ENCODE peak calls at places on chromosome 18, in four cellular contexts. N is left ventricle myocardium inferior, A is lung, U is right atrium auricular region. H is an unnamed sample. For H3K4me1, the result is how much of the 10 kb centered on the place peaks cover.

GRCh38 chr18:67232991-67233390 is 283.5 kb downstream of the DSEL start:
- DNase-seq in N (no peak), A (no peak), U (no peak), H (no peak)

GRCh38 chr18:63823516-63824219 is 48.5 kb downstream of the SERPINB7 start:
- DNase-seq in N (peak), A (peak), U (no peak), H (no peak)

GRCh38 chr18:41745166-41746049 is 209.6 kb upstream of the PIK3C3 start:
- DNase-seq in N (peak), A (no peak), U (no peak), H (no peak)

GRCh38 chr18:78255013-78255412 is 724.6 kb upstream of the SALL3 start:
- DNase-seq in N (no peak), A (no peak), U (no peak), H (no peak)

GRCh38 chr18:75162467-75162866 is 46.5 kb downstream of the PTGR3 start:
- DNase-seq in N (no peak), A (no peak), U (no peak), H (no peak)

GRCh38 chr18:50053142-50053541 is 141.8 kb downstream of the MYO5B start:
- DNase-seq in N (no peak), A (no peak), U (no peak), H (no peak)

GRCh38 chr18:58670561-58671121 is 624 bp upstream of the MALT1 start:
- DNase-seq in N (no peak), A (no peak), U (no peak), H (no peak)

GRCh38 chr18:50009772-50010171 is 185.2 kb downstream of the MYO5B start:
- DNase-seq in N (no peak), A (peak), U (no peak), H (peak)

GRCh38 chr18:6341303-6341702 is 73.4 kb downstream of the L3MBTL4 start:
- DNase-seq in N (no peak), A (no peak), U (no peak), H (no peak)

GRCh38 chr18:54608008-54608642 is 17.1 kb downstream of the DYNAP start:
- DNase-seq in N (no peak), A (no peak), U (no peak), H (no peak)

GRCh38 chr18:56903686-56904085 is 243.2 kb upstream of the BOD1L2 start:
- DNase-seq in N (no peak), A (no peak), U (no peak), H (no peak)

GRCh38 chr18:64972545-64972944 is 778.3 kb upstream of the CDH7 start:
- DNase-seq in N (no peak), A (no peak), U (no peak), H (no peak)

GRCh38 chr18:68660355-68661183 is 54.3 kb downstream of the TMX3 start:
- DNase-seq in N (no peak), A (no peak), U (no peak), H (no peak)

GRCh38 chr18:12076424-12077140 is 17.1 kb upstream of the ANKRD62 start:
- DNase-seq in N (no peak), A (no peak), U (no peak), H (no peak)

GRCh38 chr18:74283255-74283554 is 8.6 kb downstream of the CYB5A start:
- DNase-seq in N (no peak), A (peak), U (no peak), H (no peak)

GRCh38 chr18:67265464-67266245 is 250.9 kb downstream of the DSEL start:
- DNase-seq in N (no peak), A (no peak), U (no peak), H (no peak)

GRCh38 chr18:13580351-13580750 is 146.0 kb downstream of the FAM210A start:
- DNase-seq in N (no peak), A (no peak), U (peak), H (no peak)

GRCh38 chr18:75530118-75530517 is 102.6 kb upstream of the SMIM21 start:
- DNase-seq in N (no peak), A (no peak), U (no peak), H (no peak)

GRCh38 chr18:24492445-24492844 is 32.0 kb downstream of the HRH4 start:
- DNase-seq in N (no peak), A (no peak), U (no peak), H (no peak)

GRCh38 chr18:8097942-8098341 is 511.3 kb upstream of the RAB12 start:
- DNase-seq in N (no peak), A (no peak), U (no peak), H (no peak)

GRCh38 chr18:24631238-24632025 is 171.0 kb downstream of the HRH4 start:
- DNase-seq in N (peak), A (no peak), U (no peak), H (no peak)

GRCh38 chr18:48933578-48934399 is 17.0 kb downstream of the SMAD7 start:
- DNase-seq in N (no peak), A (no peak), U (no peak), H (no peak)

GRCh38 chr18:74183110-74183509 is 34.8 kb downstream of the TIMM21 start:
- DNase-seq in N (no peak), A (no peak), U (no peak), H (no peak)

GRCh38 chr18:55100817-55101457 is 141.7 kb upstream of the CCDC68 start:
- DNase-seq in N (no peak), A (no peak), U (no peak), H (no peak)

GRCh38 chr18:24354278-24354677 is 43.3 kb downstream of the OSBPL1A start:
- DNase-seq in N (no peak), A (no peak), U (no peak), H (no peak)

GRCh38 chr18:76367168-76367785 is 127.8 kb downstream of the ZNF516 start:
- DNase-seq in N (no peak), A (no peak), U (no peak), H (no peak)

GRCh38 chr18:28404721-28405120 is 227.8 kb upstream of the CDH2 start:
- DNase-seq in N (no peak), A (no peak), U (no peak), H (no peak)

GRCh38 chr18:44957025-44957424 is 276.3 kb downstream of the SETBP1 start:
- DNase-seq in N (no peak), A (no peak), U (no peak), H (no peak)

GRCh38 chr18:55124078-55124477 is 164.8 kb upstream of the CCDC68 start:
- DNase-seq in N (no peak), A (no peak), U (no peak), H (no peak)

GRCh38 chr18:48059363-48060109 is 129.1 kb upstream of the SMAD2 start:
- DNase-seq in N (no peak), A (no peak), U (no peak), H (peak)

GRCh38 chr18:22563098-22563707 is 145.5 kb upstream of the CTAGE1 start:
- DNase-seq in N (no peak), A (no peak), U (peak), H (no peak)

GRCh38 chr18:45958027-45958426 is 9.1 kb downstream of the EPG5 start:
- DNase-seq in N (no peak), A (no peak), U (no peak), H (no peak)

GRCh38 chr18:45967007-45967706 is at the start of gene EPG5:
- DNase-seq in N (peak), A (peak), U (peak), H (peak)

GRCh38 chr18:45958730-45959129 is 8.4 kb downstream of the EPG5 start:
- DNase-seq in N (no peak), A (no peak), U (no peak), H (no peak)

GRCh38 chr18:45962461-45962860 is 4.7 kb downstream of the EPG5 start:
- DNase-seq in N (no peak), A (peak), U (no peak), H (no peak)

DNA sequence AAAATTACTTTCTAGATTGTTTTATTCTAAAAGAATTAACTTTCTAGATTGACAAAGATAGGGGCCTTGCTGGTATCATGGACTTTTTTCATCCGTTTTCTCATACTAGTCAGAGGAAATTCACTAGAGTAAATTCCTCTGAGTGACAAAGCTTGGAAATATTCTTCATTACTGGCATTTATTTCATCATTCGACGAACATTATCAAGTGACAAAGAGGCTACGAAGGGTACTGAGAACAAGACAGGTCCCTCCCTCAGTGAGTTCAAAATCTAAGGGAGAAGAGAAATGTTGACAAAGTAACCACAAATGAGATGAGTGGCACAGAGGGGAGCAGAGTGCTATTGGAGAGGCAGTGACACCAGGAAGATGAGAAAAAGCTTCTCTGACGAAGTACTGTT is 4.3 kb downstream of the EPG5 start:
- DNase-seq in N (no peak), A (no peak), U (no peak), H (no peak)
- H3K4me1 ChIP-seq in N (half or more), A (under half), U (under half), H (under half)

GRCh38 chr18:9698497-9698896 is 9.6 kb upstream of the RAB31 start:
- DNase-seq in N (no peak), A (no peak), U (peak), H (no peak)
- TF ChIP-seq CTCF in N (no peak), A (no peak), U (no peak), H (no peak)

DNA sequence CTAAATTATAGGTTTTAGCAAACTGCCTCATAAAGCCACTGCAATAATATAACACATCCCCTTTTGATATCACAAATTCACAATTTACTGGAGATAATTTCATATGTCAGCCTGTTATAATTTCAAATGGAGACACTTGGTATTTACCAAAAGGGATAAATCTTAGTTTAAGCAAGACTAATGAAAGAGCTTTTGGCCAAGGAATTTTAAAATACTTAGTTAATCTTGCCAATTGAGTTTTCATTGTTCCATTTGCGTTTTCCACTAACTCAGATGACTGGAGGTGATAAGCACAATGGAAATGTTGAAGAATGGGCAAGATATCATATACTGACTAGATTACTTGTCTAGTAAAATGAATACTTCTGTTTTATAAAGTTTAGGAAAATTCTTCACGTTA is 379.3 kb upstream of the SYT4 start:
- DNase-seq in N (no peak), A (no peak), U (no peak), H (no peak)
- H3K27ac ChIP-seq in N (no peak), A (no peak), U (no peak), H (no peak)

GRCh38 chr18:2959341-2959740 is 53.6 kb downstream of the LPIN2 start:
- DNase-seq in N (no peak), A (no peak), U (no peak), H (no peak)

GRCh38 chr18:2954869-2955645 is 57.9 kb downstream of the LPIN2 start:
- DNase-seq in N (no peak), A (no peak), U (no peak), H (no peak)

GRCh38 chr18:2953935-2954641 is 58.9 kb downstream of the LPIN2 start:
- DNase-seq in N (no peak), A (no peak), U (no peak), H (no peak)

GRCh38 chr18:2958819-2959298 is 54.1 kb downstream of the LPIN2 start:
- DNase-seq in N (no peak), A (no peak), U (no peak), H (no peak)

GRCh38 chr18:2955966-2956521 is 56.9 kb downstream of the LPIN2 start:
- DNase-seq in N (no peak), A (no peak), U (no peak), H (no peak)
- H3K4me1 ChIP-seq in N (under half), A (under half), U (under half), H (under half)

GRCh38 chr18:59715966-59716369 is 18.7 kb upstream of the CCBE1 start:
- DNase-seq in N (no peak), A (no peak), U (no peak), H (no peak)
- TF ChIP-seq CTCF in N (no peak), A (no peak), U (no peak), H (no peak)

H was measured in Peyer's patch.